ENCODE peak calls at places on chromosome 3, in seven cellular contexts. H is heart left ventricle; A is uterus; C is transverse colon; S is Panc1; J is HCT116; F is CD8-positive, alpha-beta T cell. V is an unnamed sample.

GRCh38 chr3:65588884-65589283 is 449.8 kb downstream of the MAGI1 start:
- DNase-seq in A (no peak), F (no peak), H (no peak), C (no peak), S (no peak), J (no peak), V (no peak)

GRCh38 chr3:63051920-63052319 is 176.7 kb upstream of the CADPS start:
- DNase-seq in A (no peak), J (no peak), H (no peak), C (peak), S (no peak), F (no peak), V (no peak)

GRCh38 chr3:138180375-138181029 is 5.8 kb upstream of the DBR1 start:
- DNase-seq in H (no peak), A (no peak), J (peak), F (peak), C (peak), S (no peak), V (no peak)

GRCh38 chr3:50890688-50891344 is 216.1 kb downstream of the DOCK3 start:
- DNase-seq in F (no peak), J (no peak), A (no peak), H (no peak), S (no peak), C (no peak), V (no peak)

GRCh38 chr3:153291052-153291689 is 129.1 kb downstream of the RAP2B start:
- DNase-seq in J (peak), S (no peak), C (no peak), F (no peak), H (no peak), A (no peak), V (no peak)

GRCh38 chr3:43362961-43363360 is 76.6 kb downstream of the SNRK start:
- DNase-seq in H (no peak), S (no peak), C (no peak), A (no peak), F (no peak), J (no peak), V (no peak)

GRCh38 chr3:17420668-17421067 is 321.8 kb downstream of the TBC1D5 start:
- DNase-seq in C (no peak), H (no peak), A (no peak), S (peak), J (no peak), F (no peak), V (no peak)

GRCh38 chr3:186060222-186060621 is 48.7 kb downstream of the ETV5 start:
- DNase-seq in J (no peak), F (no peak), A (no peak), S (no peak), H (no peak), C (no peak), V (no peak)

GRCh38 chr3:169699070-169699469 is 35.6 kb upstream of the MECOM start:
- DNase-seq in H (no peak), F (no peak), A (no peak), J (no peak), S (no peak), C (no peak), V (no peak)
- H3K27ac ChIP-seq in H (peak), F (no peak), A (peak), J (no peak), S (no peak), C (no peak), V (peak)

GRCh38 chr3:19576343-19576742 is 357.7 kb downstream of the EFHB start:
- DNase-seq in H (no peak), J (no peak), S (no peak), A (no peak), C (no peak), F (no peak), V (no peak)

GRCh38 chr3:19573644-19574043 is 360.4 kb downstream of the EFHB start:
- DNase-seq in F (no peak), H (no peak), J (no peak), A (no peak), S (no peak), C (no peak), V (no peak)
- TF ChIP-seq CTCF in F (no peak), H (no peak), J (no peak), A (no peak), S (no peak), C (no peak), V (no peak)

GRCh38 chr3:52671676-52672075 is 14.0 kb downstream of the PBRM1 start:
- DNase-seq in A (no peak), H (no peak), S (no peak), J (no peak), F (no peak), C (no peak), V (no peak)
- H3K27ac ChIP-seq in A (no peak), H (no peak), S (peak), J (peak), F (no peak), C (peak), V (peak)

GRCh38 chr3:85304360-85304964 is 345.7 kb downstream of the CADM2 start:
- DNase-seq in A (no peak), H (no peak), S (no peak), C (no peak), J (no peak), F (no peak), V (no peak)
- TF ChIP-seq CTCF in A (no peak), H (no peak), S (peak), C (no peak), J (no peak), F (no peak), V (no peak)

GRCh38 chr3:42099020-42099765 is 8.0 kb downstream of the TRAK1 start:
- DNase-seq in F (no peak), H (no peak), C (no peak), J (no peak), A (no peak), S (no peak), V (no peak)

GRCh38 chr3:42098171-42098570 is 7.0 kb downstream of the TRAK1 start:
- DNase-seq in S (no peak), A (no peak), J (no peak), H (no peak), F (no peak), C (no peak), V (no peak)

GRCh38 chr3:42101048-42101447 is 9.9 kb downstream of the TRAK1 start:
- DNase-seq in A (peak), C (no peak), S (no peak), F (no peak), J (no peak), H (peak), V (peak)

GRCh38 chr3:42102569-42102968 is 11.4 kb downstream of the TRAK1 start:
- DNase-seq in J (no peak), C (no peak), F (no peak), A (no peak), H (no peak), S (no peak), V (no peak)

DNA sequence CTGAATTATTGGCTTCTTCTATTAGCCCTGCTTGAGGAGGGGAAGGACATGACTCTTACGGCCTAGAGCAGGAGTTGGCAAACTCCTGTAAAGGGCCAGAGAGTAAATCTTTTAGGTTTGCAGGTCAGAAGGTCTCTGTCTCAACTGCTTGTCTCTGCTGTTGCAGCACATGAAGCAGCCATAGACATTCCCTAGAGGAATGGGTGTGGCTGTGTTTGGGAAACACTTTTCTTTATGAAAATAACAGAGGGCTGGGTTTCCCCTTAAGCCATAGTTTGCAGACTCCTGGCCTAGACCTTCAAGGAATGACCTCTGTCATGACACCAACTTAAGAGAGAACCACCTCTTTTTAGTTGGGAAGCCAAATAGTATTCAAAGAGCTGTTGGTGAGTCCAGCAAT is 10.3 kb downstream of the TRAK1 start:
- DNase-seq in F (no peak), J (no peak), H (no peak), A (no peak), S (no peak), C (no peak), V (no peak)
- H3K27ac ChIP-seq in F (no peak), J (no peak), H (peak), A (peak), S (no peak), C (peak), V (peak)

GRCh38 chr3:38002940-38003339 is 12.4 kb downstream of the VILL start:
- DNase-seq in C (peak), F (no peak), H (no peak), J (no peak), S (no peak), A (no peak), V (no peak)
- TF ChIP-seq CTCF in C (no peak), F (no peak), H (no peak), J (no peak), S (no peak), A (no peak), V (no peak)

GRCh38 chr3:146157325-146158060 is 3.5 kb downstream of the PLOD2 start:
- DNase-seq in F (no peak), S (no peak), A (no peak), H (no peak), C (no peak), J (no peak), V (no peak)

GRCh38 chr3:146160233-146160963 is 586 bp downstream of the PLOD2 start:
- DNase-seq in H (peak), S (no peak), A (peak), C (peak), F (no peak), J (peak), V (peak)

GRCh38 chr3:146160964-146161724 is at the start of gene PLOD2:
- DNase-seq in A (peak), F (no peak), H (peak), C (peak), J (peak), S (no peak), V (peak)

GRCh38 chr3:146159616-146160232 is 1.3 kb downstream of the PLOD2 start:
- DNase-seq in C (no peak), A (no peak), J (no peak), H (no peak), S (no peak), F (no peak), V (no peak)

DNA sequence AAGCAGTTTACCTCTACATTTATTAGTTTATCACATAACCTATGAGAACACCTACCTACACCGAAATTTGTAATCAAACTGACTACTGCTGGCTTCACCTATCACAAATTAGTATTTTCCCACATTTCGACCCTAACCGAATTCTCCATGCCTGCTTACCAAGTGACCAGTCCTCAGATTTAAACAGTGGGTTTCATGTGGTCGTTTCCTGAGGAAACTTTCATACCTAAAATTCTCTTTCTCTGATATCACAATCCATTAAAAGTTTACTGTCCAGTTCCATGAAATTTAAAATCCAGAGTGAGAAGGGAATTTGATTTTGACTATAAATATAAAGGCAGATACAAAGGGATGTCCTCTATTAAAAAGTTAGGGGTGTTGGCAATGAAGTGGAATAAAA is 1.9 kb downstream of the PLOD2 start:
- DNase-seq in C (no peak), A (no peak), F (no peak), J (no peak), S (no peak), H (no peak), V (no peak)
- H3K27ac ChIP-seq in C (peak), A (peak), F (no peak), J (no peak), S (peak), H (peak), V (peak)

GRCh38 chr3:71117572-71118247 is 465.8 kb downstream of the FOXP1 start:
- DNase-seq in C (no peak), S (no peak), J (no peak), A (no peak), F (no peak), H (no peak), V (no peak)
- TF ChIP-seq CTCF in C (no peak), S (no peak), J (no peak), A (no peak), F (no peak), H (no peak), V (no peak)

DNA sequence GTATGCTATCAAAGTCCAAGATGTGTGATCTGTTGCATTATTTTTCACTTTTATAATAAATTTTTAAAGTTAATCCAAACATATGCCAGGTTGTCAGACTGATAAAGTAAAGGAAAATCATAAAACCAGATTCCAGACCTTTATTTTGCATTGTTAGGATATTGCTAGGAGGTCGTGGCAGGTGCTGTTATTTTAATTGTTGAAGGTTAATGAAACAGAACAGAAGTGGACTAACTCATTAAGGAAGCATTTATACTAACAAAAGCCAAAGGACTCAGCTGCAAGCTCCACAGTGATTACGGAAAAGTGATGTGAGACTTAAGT is 63.1 kb downstream of the DCLK3 start:
- DNase-seq in J (no peak), C (no peak), S (no peak), H (no peak), F (no peak), A (no peak), V (no peak)
- H3K27ac ChIP-seq in J (no peak), C (no peak), S (no peak), H (no peak), F (no peak), A (no peak), V (no peak)

GRCh38 chr3:143831208-143831607 is 17.1 kb downstream of the SLC9A9 start:
- DNase-seq in H (no peak), F (no peak), C (no peak), S (no peak), J (no peak), A (no peak), V (no peak)
- TF ChIP-seq CTCF in H (no peak), F (no peak), C (no peak), S (no peak), J (no peak), A (no peak), V (no peak)